ENCODE peak calls at places on chromosomes 6 and 20, in seven cellular contexts. One of them, this sample, is unnamed.

GRCh38 chr6:99334526-99335127 is 14.8 kb downstream of the FAXC start:
- DNase-seq in IMR-90: peak; percentile 66
- DNase-seq in trophoblast cell: peak; percentile 70
- DNase-seq in mesenchymal stem cell: peak; percentile 63
- DNase-seq in H9: peak; percentile 37
- DNase-seq in neuronal stem cell: no peak
- DNase-seq in H1: no peak
- DNase-seq in this sample: peak; percentile 75

GRCh38 chr20:46099491-46100287 is 9.9 kb upstream of the NCOA5 start:
- DNase-seq in IMR-90: no peak
- DNase-seq in trophoblast cell: peak; percentile 27
- DNase-seq in mesenchymal stem cell: no peak
- DNase-seq in H9: peak; percentile 76
- DNase-seq in neuronal stem cell: no peak
- DNase-seq in H1: no peak
- DNase-seq in this sample: peak; percentile 49

GRCh38 chr6:54874349-54875048 is 27.9 kb downstream of the FAM83B start:
- DNase-seq in IMR-90: no peak
- DNase-seq in trophoblast cell: peak; percentile 92
- DNase-seq in mesenchymal stem cell: no peak
- DNase-seq in H9: no peak
- DNase-seq in neuronal stem cell: no peak
- DNase-seq in H1: no peak
- DNase-seq in this sample: no peak

GRCh38 chr20:63885264-63886053 is 9.5 kb upstream of the DNAJC5 start:
- DNase-seq in IMR-90: no peak
- DNase-seq in trophoblast cell: peak; percentile 58
- DNase-seq in mesenchymal stem cell: no peak
- DNase-seq in H9: no peak
- DNase-seq in neuronal stem cell: no peak
- DNase-seq in H1: no peak
- DNase-seq in this sample: no peak

GRCh38 chr20:48329676-48330644 is 497.8 kb downstream of the PREX1 start:
- DNase-seq in IMR-90: peak; percentile 51
- DNase-seq in trophoblast cell: no peak
- DNase-seq in mesenchymal stem cell: peak; percentile 16
- DNase-seq in H9: peak; percentile 55
- DNase-seq in neuronal stem cell: no peak
- DNase-seq in H1: peak; percentile 25
- DNase-seq in this sample: peak; percentile 68

GRCh38 chr20:61936701-61937131 is 129.0 kb downstream of the TAF4 start:
- DNase-seq in IMR-90: no peak
- DNase-seq in trophoblast cell: no peak
- DNase-seq in mesenchymal stem cell: no peak
- DNase-seq in H9: no peak
- DNase-seq in neuronal stem cell: no peak
- DNase-seq in H1: no peak
- DNase-seq in this sample: no peak

GRCh38 chr6:5351552-5351951 is 90.2 kb downstream of the FARS2 start:
- DNase-seq in IMR-90: no peak
- DNase-seq in trophoblast cell: no peak
- DNase-seq in mesenchymal stem cell: no peak
- DNase-seq in H9: no peak
- DNase-seq in neuronal stem cell: no peak
- DNase-seq in H1: no peak
- DNase-seq in this sample: no peak

GRCh38 chr20:23164176-23164601 is 78.1 kb upstream of the CD93 start:
- DNase-seq in IMR-90: no peak
- DNase-seq in trophoblast cell: no peak
- DNase-seq in mesenchymal stem cell: no peak
- DNase-seq in H9: no peak
- DNase-seq in neuronal stem cell: no peak
- DNase-seq in H1: no peak
- DNase-seq in this sample: no peak

GRCh38 chr6:9197726-9198125 is 762.4 kb upstream of the SLC35B3 start:
- DNase-seq in IMR-90: no peak
- DNase-seq in trophoblast cell: no peak
- DNase-seq in mesenchymal stem cell: no peak
- DNase-seq in H9: no peak
- DNase-seq in neuronal stem cell: no peak
- DNase-seq in H1: no peak
- DNase-seq in this sample: no peak

GRCh38 chr6:4848382-4849068 is 72.3 kb downstream of the CDYL start:
- DNase-seq in IMR-90: no peak
- DNase-seq in trophoblast cell: peak; percentile 38
- DNase-seq in mesenchymal stem cell: peak; percentile 19
- DNase-seq in H9: peak; percentile 55
- DNase-seq in neuronal stem cell: no peak
- DNase-seq in H1: no peak
- DNase-seq in this sample: peak; percentile 73

GRCh38 chr6:15901141-15902115 is 227.5 kb upstream of the MYLIP start:
- DNase-seq in IMR-90: no peak
- DNase-seq in trophoblast cell: peak; percentile 70
- DNase-seq in mesenchymal stem cell: peak; percentile 26
- DNase-seq in H9: no peak
- DNase-seq in neuronal stem cell: no peak
- DNase-seq in H1: no peak
- DNase-seq in this sample: no peak

GRCh38 chr6:138537090-138537489 is 37.8 kb upstream of the NHSL1 start:
- DNase-seq in IMR-90: peak; percentile 44
- DNase-seq in trophoblast cell: no peak
- DNase-seq in mesenchymal stem cell: no peak
- DNase-seq in H9: no peak
- DNase-seq in neuronal stem cell: no peak
- DNase-seq in H1: no peak
- DNase-seq in this sample: no peak

GRCh38 chr6:79277109-79277508 is 42.6 kb upstream of the HMGN3 start:
- DNase-seq in IMR-90: peak; percentile 1
- DNase-seq in trophoblast cell: peak; percentile 31
- DNase-seq in mesenchymal stem cell: peak; percentile 43
- DNase-seq in H9: no peak
- DNase-seq in neuronal stem cell: no peak
- DNase-seq in H1: no peak
- DNase-seq in this sample: peak; percentile 39

GRCh38 chr6:109224107-109224875 is 129.0 kb downstream of the CEP57L1 start:
- DNase-seq in IMR-90: no peak
- DNase-seq in trophoblast cell: peak; percentile 6
- DNase-seq in mesenchymal stem cell: no peak
- DNase-seq in H9: no peak
- DNase-seq in neuronal stem cell: no peak
- DNase-seq in H1: no peak
- DNase-seq in this sample: no peak

GRCh38 chr6:157757430-157758403 is 65.3 kb upstream of the SNX9 start:
- DNase-seq in IMR-90: no peak
- DNase-seq in trophoblast cell: no peak
- DNase-seq in mesenchymal stem cell: no peak
- DNase-seq in H9: no peak
- DNase-seq in neuronal stem cell: no peak
- DNase-seq in H1: no peak
- DNase-seq in this sample: no peak

GRCh38 chr6:127900935-127901334 is at the start of gene THEMIS:
- DNase-seq in IMR-90: no peak
- DNase-seq in trophoblast cell: no peak
- DNase-seq in mesenchymal stem cell: no peak
- DNase-seq in H9: no peak
- DNase-seq in neuronal stem cell: no peak
- DNase-seq in H1: no peak
- DNase-seq in this sample: peak; percentile 66

GRCh38 chr20:10306440-10307358 is 88.1 kb downstream of the SNAP25 start:
- DNase-seq in IMR-90: peak; percentile 91
- DNase-seq in trophoblast cell: peak; percentile 69
- DNase-seq in mesenchymal stem cell: peak; percentile 80
- DNase-seq in H9: no peak
- DNase-seq in neuronal stem cell: no peak
- DNase-seq in H1: no peak
- DNase-seq in this sample: peak; percentile 72

GRCh38 chr6:111870054-111870750 is 3.0 kb downstream of the FYN start:
- DNase-seq in IMR-90: no peak
- DNase-seq in trophoblast cell: no peak
- DNase-seq in mesenchymal stem cell: no peak
- DNase-seq in H9: no peak
- DNase-seq in neuronal stem cell: no peak
- DNase-seq in H1: no peak
- DNase-seq in this sample: peak; percentile 67

GRCh38 chr6:35586542-35586941 is 73.8 kb upstream of the TULP1 start:
- DNase-seq in IMR-90: no peak
- DNase-seq in trophoblast cell: peak; percentile 76
- DNase-seq in mesenchymal stem cell: no peak
- DNase-seq in H9: no peak
- DNase-seq in neuronal stem cell: no peak
- DNase-seq in H1: no peak
- DNase-seq in this sample: no peak

DNA sequence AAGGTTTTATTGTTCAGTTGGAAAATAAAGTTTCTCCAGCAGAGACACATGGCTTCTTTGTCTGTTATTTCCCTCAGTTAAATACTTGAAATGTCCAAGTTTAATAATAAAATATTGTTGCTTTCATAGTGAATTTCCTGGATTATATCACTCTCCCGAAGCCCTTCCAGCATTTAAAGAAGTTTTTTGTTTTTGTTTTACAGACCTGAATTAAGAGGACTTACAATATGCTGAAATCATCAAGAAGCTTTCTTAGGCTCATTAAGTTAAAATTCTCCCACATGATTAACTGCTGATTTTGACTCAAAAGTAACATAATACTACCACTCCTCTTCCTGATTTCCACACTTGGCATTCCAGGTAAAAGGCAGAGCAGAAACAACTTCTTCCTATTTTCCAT is 35.9 kb downstream of the PDSS2 start:
- DNase-seq in IMR-90: no peak
- DNase-seq in trophoblast cell: no peak
- DNase-seq in mesenchymal stem cell: no peak
- DNase-seq in H9: no peak
- DNase-seq in neuronal stem cell: no peak
- DNase-seq in H1: no peak
- DNase-seq in this sample: no peak
- H2BK5ac ChIP-seq in IMR-90: no peak overlapping the region
- H2BK5ac ChIP-seq in trophoblast cell: no peak overlapping the region
- H2BK5ac ChIP-seq in mesenchymal stem cell: no peak overlapping the region
- H2BK5ac ChIP-seq in H9: no peak overlapping the region
- H2BK5ac ChIP-seq in neuronal stem cell: no peak overlapping the region
- H2BK5ac ChIP-seq in H1: no peak overlapping the region
- H2BK5ac ChIP-seq in this sample: no peak overlapping the region

GRCh38 chr6:45320349-45320748 is 7.8 kb upstream of the RUNX2 start:
- DNase-seq in IMR-90: no peak
- DNase-seq in trophoblast cell: no peak
- DNase-seq in mesenchymal stem cell: no peak
- DNase-seq in H9: no peak
- DNase-seq in neuronal stem cell: no peak
- DNase-seq in H1: no peak
- DNase-seq in this sample: no peak
- H2BK5ac ChIP-seq in IMR-90: no peak overlapping the region
- H2BK5ac ChIP-seq in trophoblast cell: no peak overlapping the region
- H2BK5ac ChIP-seq in mesenchymal stem cell: no peak overlapping the region
- H2BK5ac ChIP-seq in H9: no peak overlapping the region
- H2BK5ac ChIP-seq in neuronal stem cell: no peak overlapping the region
- H2BK5ac ChIP-seq in H1: no peak overlapping the region
- H2BK5ac ChIP-seq in this sample: no peak overlapping the region

DNA sequence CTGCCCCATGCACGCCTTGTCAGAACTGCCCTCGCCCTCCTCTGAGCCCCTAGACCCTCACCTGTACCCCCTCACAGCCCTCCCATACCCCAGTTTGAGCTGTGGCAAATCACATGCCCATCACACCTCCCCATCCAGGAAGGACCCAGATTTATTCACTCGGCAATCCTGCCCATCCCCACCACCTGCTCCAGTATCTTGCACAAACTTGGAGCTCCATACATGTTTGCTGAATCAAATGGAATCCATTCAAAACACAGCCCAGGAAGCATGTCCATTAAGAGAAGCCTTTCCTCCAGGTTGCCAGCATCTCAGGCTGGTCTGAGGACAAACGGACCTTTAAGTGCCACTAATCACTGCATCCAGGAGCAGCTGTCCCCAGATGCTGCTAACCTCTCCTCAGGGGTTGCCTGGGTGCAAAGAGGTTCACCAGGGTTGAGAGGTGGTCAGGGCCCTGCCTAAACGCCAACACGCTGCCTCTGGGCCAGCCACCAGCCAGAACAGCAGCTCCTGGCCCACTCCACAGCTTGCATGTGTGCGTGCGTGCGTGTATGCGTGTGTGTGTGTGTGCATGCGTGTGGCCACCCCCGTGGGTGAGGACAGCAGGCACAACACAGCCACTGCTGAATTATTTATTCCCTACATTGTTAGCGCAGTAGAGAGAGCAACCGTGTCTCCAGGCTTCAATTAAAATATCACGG is 31.0 kb downstream of the GRM4 start:
- DNase-seq in IMR-90: no peak
- DNase-seq in trophoblast cell: no peak
- DNase-seq in mesenchymal stem cell: no peak
- DNase-seq in H9: no peak
- DNase-seq in neuronal stem cell: no peak
- DNase-seq in H1: no peak
- DNase-seq in this sample: no peak
- H2BK5ac ChIP-seq in IMR-90: no peak overlapping the region
- H2BK5ac ChIP-seq in trophoblast cell: no peak overlapping the region
- H2BK5ac ChIP-seq in mesenchymal stem cell: no peak overlapping the region
- H2BK5ac ChIP-seq in H9: no peak overlapping the region
- H2BK5ac ChIP-seq in neuronal stem cell: no peak overlapping the region
- H2BK5ac ChIP-seq in H1: no peak overlapping the region
- H2BK5ac ChIP-seq in this sample: no peak overlapping the region

DNA sequence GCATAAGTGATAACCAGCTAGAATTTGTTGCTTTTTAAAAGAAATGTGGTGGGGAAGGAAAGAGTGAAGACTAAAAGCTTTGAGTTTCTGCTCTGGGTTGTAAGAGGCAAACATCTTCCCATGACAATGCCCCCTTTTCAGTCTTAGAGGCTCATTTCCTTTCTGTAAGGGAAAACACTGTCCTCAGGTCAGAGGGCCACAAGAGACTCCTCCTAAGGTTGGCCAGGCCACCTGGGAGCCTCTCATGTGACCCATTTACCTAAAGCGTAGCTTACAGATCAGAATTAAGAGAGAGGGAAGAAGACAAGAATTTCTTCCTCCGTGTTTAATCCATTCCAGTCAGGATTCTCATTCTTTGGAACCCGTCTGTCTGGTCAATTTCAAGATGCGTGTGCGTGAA is 220.4 kb upstream of the HEY2 start:
- DNase-seq in IMR-90: no peak
- DNase-seq in trophoblast cell: no peak
- DNase-seq in mesenchymal stem cell: no peak
- DNase-seq in H9: no peak
- DNase-seq in neuronal stem cell: no peak
- DNase-seq in H1: no peak
- DNase-seq in this sample: no peak
- H2BK5ac ChIP-seq in IMR-90: no peak overlapping the region
- H2BK5ac ChIP-seq in trophoblast cell: peak overlapping the region; percentile 64
- H2BK5ac ChIP-seq in mesenchymal stem cell: no peak overlapping the region
- H2BK5ac ChIP-seq in H9: no peak overlapping the region
- H2BK5ac ChIP-seq in neuronal stem cell: no peak overlapping the region
- H2BK5ac ChIP-seq in H1: peak overlapping the region; percentile 46
- H2BK5ac ChIP-seq in this sample: peak overlapping the region; percentile 17

This sample was measured in mesendoderm.